ENCODE peak calls at places on chromosomes 6 and 20, in six cellular contexts. T is NCI-H2171 treated with DMSO at 0.1 percent for 48 hours, B is G401, H is AG04450, N is Right ventricle myocardium superior, L is HuH-7.5. Q is an unnamed sample.

GRCh38 chr20:48574383-48574782 is 253.4 kb downstream of the PREX1 start:
- DNase-seq in T (peak), B (no peak), H (no peak), N (no peak), L (no peak), Q (no peak)

GRCh38 chr6:159577564-159577963 is 115.5 kb downstream of the SOD2 start:
- DNase-seq in T (no peak), B (no peak), H (no peak), N (no peak), L (no peak), Q (no peak)

GRCh38 chr6:75167426-75167825 is 38.4 kb downstream of the COL12A1 start:
- DNase-seq in T (no peak), B (no peak), H (no peak), N (no peak), L (no peak), Q (no peak)

GRCh38 chr6:149876241-149876933 is 12.2 kb upstream of the LRP11 start:
- DNase-seq in T (no peak), B (no peak), H (no peak), N (no peak), L (no peak), Q (no peak)

GRCh38 chr6:135144678-135145508 is 36.2 kb upstream of the MYB start:
- DNase-seq in T (peak), B (no peak), H (no peak), N (no peak), L (peak), Q (no peak)

GRCh38 chr20:10388571-10388970 is 45.5 kb downstream of the MKKS start:
- DNase-seq in T (peak), B (no peak), H (no peak), N (no peak), L (no peak), Q (no peak)

GRCh38 chr20:57467742-57468141 is 57.2 kb downstream of the CTCFL start:
- DNase-seq in T (no peak), B (peak), H (no peak), N (no peak), L (no peak), Q (no peak)

GRCh38 chr6:35181933-35182612 is 31.7 kb upstream of the SCUBE3 start:
- DNase-seq in T (peak), B (peak), H (no peak), N (peak), L (no peak), Q (peak)

GRCh38 chr6:141521440-141521839 is 611.3 kb upstream of the GJE1 start:
- DNase-seq in T (no peak), B (no peak), H (no peak), N (no peak), L (no peak), Q (no peak)

GRCh38 chr6:88142299-88142668 is 23.9 kb downstream of the CNR1 start:
- DNase-seq in T (no peak), B (no peak), H (no peak), N (no peak), L (no peak), Q (no peak)

GRCh38 chr6:117495873-117496272 is 13.4 kb downstream of the DCBLD1 start:
- DNase-seq in T (no peak), B (no peak), H (no peak), N (no peak), L (no peak), Q (no peak)

GRCh38 chr6:156828280-156828703 is 51.1 kb downstream of the ARID1B start:
- DNase-seq in T (no peak), B (peak), H (peak), N (peak), L (no peak), Q (no peak)

GRCh38 chr20:47198254-47198671 is 158.2 kb downstream of the ZMYND8 start:
- DNase-seq in T (peak), B (no peak), H (no peak), N (no peak), L (no peak), Q (no peak)

GRCh38 chr6:77456531-77457248 is 6.6 kb downstream of the HTR1B start:
- DNase-seq in T (no peak), B (no peak), H (peak), N (no peak), L (no peak), Q (peak)

GRCh38 chr6:52670502-52671409 is at the start of gene TMEM14A:
- DNase-seq in T (peak), B (peak), H (peak), N (peak), L (peak), Q (peak)

GRCh38 chr6:27176096-27176495 is 71.4 kb upstream of the PRSS16 start:
- DNase-seq in T (no peak), B (no peak), H (no peak), N (no peak), L (no peak), Q (no peak)

GRCh38 chr6:108779521-108779920 is 68.7 kb upstream of the ARMC2 start:
- DNase-seq in T (no peak), B (no peak), H (no peak), N (no peak), L (no peak), Q (no peak)

GRCh38 chr6:161630674-161631073 is 356.8 kb upstream of the AGPAT4 start:
- DNase-seq in T (no peak), B (no peak), H (no peak), N (no peak), L (no peak), Q (no peak)

GRCh38 chr6:89483111-89483720 is 50.3 kb downstream of the ANKRD6 start:
- DNase-seq in T (no peak), B (no peak), H (no peak), N (peak), L (no peak), Q (peak)

GRCh38 chr6:169227116-169227515 is 26.5 kb downstream of the THBS2 start:
- DNase-seq in T (no peak), B (no peak), H (no peak), N (no peak), L (no peak), Q (no peak)

GRCh38 chr6:119313937-119314893 is 35.3 kb downstream of the MAN1A1 start:
- DNase-seq in T (no peak), B (no peak), H (no peak), N (no peak), L (no peak), Q (no peak)

GRCh38 chr20:47332381-47333206 is 23.9 kb downstream of the ZMYND8 start:
- DNase-seq in T (no peak), B (no peak), H (no peak), N (no peak), L (no peak), Q (no peak)

GRCh38 chr6:22828179-22829062 is 259.1 kb downstream of the HDGFL1 start:
- DNase-seq in T (peak), B (no peak), H (peak), N (no peak), L (peak), Q (no peak)

GRCh38 chr6:28537065-28537464 is 11.4 kb downstream of the GPX5 start:
- DNase-seq in T (peak), B (peak), H (no peak), N (no peak), L (no peak), Q (no peak)

GRCh38 chr6:20953019-20953418 is 418.8 kb downstream of the CDKAL1 start:
- DNase-seq in T (no peak), B (no peak), H (no peak), N (no peak), L (no peak), Q (no peak)

GRCh38 chr6:134512946-134513345 is 195.0 kb upstream of the SGK1 start:
- DNase-seq in T (no peak), B (no peak), H (no peak), N (peak), L (no peak), Q (peak)

GRCh38 chr20:46273701-46274100 is 34.6 kb downstream of the CDH22 start:
- DNase-seq in T (no peak), B (peak), H (no peak), N (no peak), L (no peak), Q (no peak)